ENCODE peak calls at places on chromosomes 2 and 18, in seven cellular contexts. X, C, J, D, M, Z and N are unnamed samples.

GRCh38 chr2:36509077-36509476 is 88.9 kb downstream of the FEZ2 start:
- DNase-seq in M (no peak), C (no peak), D (no peak), X (no peak), J (no peak), Z (no peak), N (no peak)

GRCh38 chr2:161844845-161845244 is 220.6 kb downstream of the SLC4A10 start:
- DNase-seq in X (no peak), C (no peak), M (no peak), J (no peak), D (peak; percentile 74), Z (no peak), N (no peak)

GRCh38 chr2:201366166-201366565 is 9.0 kb upstream of the FLACC1 start:
- DNase-seq in M (no peak), Z (no peak), C (no peak), J (no peak), D (no peak), X (no peak), N (no peak)

GRCh38 chr2:186590538-186591441 is 934 bp downstream of the ITGAV start:
- DNase-seq in M (peak; percentile 39), X (no peak), J (no peak), D (peak; percentile 54), Z (no peak), C (peak; percentile 36), N (no peak)

GRCh38 chr2:3288455-3289163 is 89.0 kb downstream of the EIPR1 start:
- DNase-seq in Z (peak; percentile 39), X (no peak), J (no peak), M (peak; percentile 44), C (no peak), D (peak; percentile 60), N (no peak)

GRCh38 chr2:172931256-172931894 is 144.3 kb upstream of the MAP3K20 start:
- DNase-seq in M (peak; percentile 45), J (no peak), X (no peak), Z (no peak), C (peak; percentile 32), D (no peak), N (no peak)

GRCh38 chr18:23178661-23179081 is 43.4 kb downstream of the CABLES1 start:
- DNase-seq in D (no peak), J (no peak), Z (no peak), C (no peak), X (no peak), M (no peak), N (no peak)

GRCh38 chr2:240953426-240954425 is 44.7 kb upstream of the SNED1 start:
- DNase-seq in Z (no peak), C (no peak), M (peak; percentile 43), J (no peak), X (peak; percentile 42), D (no peak), N (no peak)

GRCh38 chr2:9752441-9753275 is 90.6 kb upstream of the TAF1B start:
- DNase-seq in M (no peak), J (peak; percentile 80), D (no peak), Z (no peak), C (peak; percentile 97), X (no peak), N (peak; percentile 95)

GRCh38 chr2:124983595-124983994 is 958.5 kb downstream of the CNTNAP5 start:
- DNase-seq in D (no peak), X (no peak), C (peak; percentile 35), J (no peak), Z (no peak), M (no peak), N (no peak)

GRCh38 chr2:217755027-217755756 is 247.6 kb downstream of the TNS1 start:
- DNase-seq in X (no peak), D (no peak), Z (no peak), M (no peak), C (no peak), J (no peak), N (no peak)

GRCh38 chr2:32212293-32212692 is 46.6 kb downstream of the SLC30A6 start:
- DNase-seq in M (no peak), J (no peak), C (no peak), D (no peak), Z (no peak), X (no peak), N (no peak)

GRCh38 chr2:30359644-30360167 is 87.3 kb upstream of the LCLAT1 start:
- DNase-seq in Z (peak; percentile 73), J (no peak), D (no peak), M (no peak), C (no peak), X (no peak), N (no peak)

GRCh38 chr2:42133771-42134195 is 35.4 kb upstream of the EML4 start:
- DNase-seq in J (no peak), X (no peak), M (no peak), C (no peak), D (no peak), Z (no peak), N (no peak)

GRCh38 chr2:217919781-217920351 is 82.9 kb downstream of the TNS1 start:
- DNase-seq in Z (no peak), C (no peak), M (peak; percentile 61), D (no peak), J (no peak), X (peak; percentile 93), N (no peak)

GRCh38 chr2:71559080-71559827 is 105.9 kb downstream of the DYSF start:
- DNase-seq in J (no peak), D (no peak), Z (no peak), C (no peak), M (peak; percentile 45), X (no peak), N (no peak)

GRCh38 chr18:57269756-57270534 is 82.4 kb upstream of the ST8SIA3 start:
- DNase-seq in M (no peak), X (no peak), C (no peak), D (no peak), Z (no peak), J (no peak), N (no peak)

GRCh38 chr2:71720283-71720560 is 266.9 kb downstream of the DYSF start:
- DNase-seq in M (no peak), C (no peak), J (no peak), Z (peak; percentile 48), X (no peak), D (no peak), N (no peak)

GRCh38 chr18:76686737-76687231 is 135.6 kb upstream of the ZNF236 start:
- DNase-seq in J (no peak), Z (peak; percentile 81), X (peak; percentile 85), D (peak; percentile 61), M (peak; percentile 77), C (peak; percentile 59), N (no peak)

GRCh38 chr18:33820517-33821368 is 242.7 kb downstream of the ASXL3 start:
- DNase-seq in J (no peak), C (no peak), X (no peak), D (no peak), M (peak; percentile 4), Z (no peak), N (no peak)

GRCh38 chr2:98669675-98670074 is 61.3 kb downstream of the MGAT4A start:
- DNase-seq in J (no peak), D (no peak), X (no peak), M (no peak), Z (no peak), C (no peak), N (no peak)

GRCh38 chr2:135931776-135932438 is 53.5 kb downstream of the DARS1 start:
- DNase-seq in Z (no peak), X (no peak), C (no peak), M (no peak), J (no peak), D (no peak), N (no peak)

GRCh38 chr2:181879295-181879694 is 12.2 kb upstream of the ITPRID2 start:
- DNase-seq in J (no peak), M (no peak), C (no peak), Z (no peak), D (no peak), X (no peak), N (no peak)

GRCh38 chr2:173972636-173973035 is 7.5 kb upstream of the SP3 start:
- DNase-seq in Z (no peak), M (no peak), J (no peak), C (no peak), D (no peak), X (no peak), N (peak; percentile 59)